ENCODE peak calls at places on chromosome 11, in eight cellular contexts. Q is GM23338, V is spleen, D is stomach, E is HCT116, Y is prostate gland, J is breast epithelium, A is vagina. T is an unnamed sample. For H3K4me1, the result is how much of the 10 kb centered on the place peaks cover.

GRCh38 chr11:105673089-105673488 is 63.2 kb downstream of the GRIA4 start:
- DNase-seq in Q (peak), V (no peak), D (no peak), E (no peak), Y (peak), J (no peak), A (no peak), T (no peak)

GRCh38 chr11:44709281-44709562 is 17.5 kb upstream of the TSPAN18 start:
- DNase-seq in Q (no peak), V (peak), D (no peak), E (peak), Y (no peak), J (no peak), A (no peak), T (no peak)

GRCh38 chr11:47857485-47858168 is 9.5 kb upstream of the NUP160 start:
- DNase-seq in Q (no peak), V (no peak), D (no peak), E (no peak), Y (no peak), J (no peak), A (no peak), T (no peak)

GRCh38 chr11:2762031-2762380 is 62.2 kb upstream of the KCNQ1OT1 start:
- DNase-seq in Q (no peak), V (no peak), D (no peak), E (no peak), Y (no peak), J (no peak), A (peak), T (no peak)

GRCh38 chr11:117424781-117425180 is 97.1 kb downstream of the CEP164 start:
- DNase-seq in Q (no peak), V (peak), D (no peak), E (no peak), Y (no peak), J (no peak), A (no peak), T (no peak)

GRCh38 chr11:70873736-70874412 is 378.5 kb downstream of the SHANK2 start:
- DNase-seq in Q (no peak), V (no peak), D (no peak), E (no peak), Y (no peak), J (no peak), A (no peak), T (no peak)

GRCh38 chr11:72352859-72353551 is 81.3 kb downstream of the CLPB start:
- DNase-seq in Q (peak), V (no peak), D (no peak), E (no peak), Y (peak), J (no peak), A (no peak), T (no peak)

GRCh38 chr11:114366331-114367243 is 33.7 kb downstream of the C11orf71 start:
- DNase-seq in Q (no peak), V (no peak), D (no peak), E (no peak), Y (no peak), J (no peak), A (no peak), T (no peak)

GRCh38 chr11:121048464-121049233 is 24.7 kb downstream of the TBCEL start:
- DNase-seq in Q (no peak), V (no peak), D (no peak), E (no peak), Y (no peak), J (no peak), A (no peak), T (no peak)

GRCh38 chr11:95505927-95506426 is 275.0 kb upstream of the SESN3 start:
- DNase-seq in Q (no peak), V (no peak), D (no peak), E (no peak), Y (no peak), J (no peak), A (no peak), T (no peak)

GRCh38 chr11:14015711-14016110 is 53.2 kb downstream of the SPON1 start:
- DNase-seq in Q (peak), V (no peak), D (no peak), E (peak), Y (no peak), J (no peak), A (no peak), T (no peak)

GRCh38 chr11:9838229-9838628 is 174.4 kb downstream of the SWAP70 start:
- DNase-seq in Q (no peak), V (no peak), D (no peak), E (no peak), Y (no peak), J (no peak), A (no peak), T (no peak)

GRCh38 chr11:31779268-31779879 is 31.7 kb downstream of the PAX6 start:
- DNase-seq in Q (no peak), V (no peak), D (no peak), E (no peak), Y (no peak), J (no peak), A (no peak), T (no peak)

GRCh38 chr11:95512682-95513081 is 276.9 kb downstream of the FAM76B start:
- DNase-seq in Q (no peak), V (no peak), D (no peak), E (no peak), Y (peak), J (no peak), A (no peak), T (peak)

GRCh38 chr11:6618117-6619020 is 853 bp downstream of the TPP1 start:
- DNase-seq in Q (no peak), V (peak), D (peak), E (no peak), Y (peak), J (no peak), A (no peak), T (peak)

GRCh38 chr11:8720868-8721739 is 38.5 kb downstream of the RPL27A start:
- DNase-seq in Q (peak), V (no peak), D (peak), E (peak), Y (peak), J (no peak), A (no peak), T (peak)

GRCh38 chr11:76803811-76804600 is 20.9 kb downstream of the TSKU start:
- DNase-seq in Q (no peak), V (peak), D (no peak), E (no peak), Y (no peak), J (no peak), A (no peak), T (no peak)

GRCh38 chr11:110450246-110450645 is 20.5 kb downstream of the FDX1 start:
- DNase-seq in Q (no peak), V (no peak), D (no peak), E (no peak), Y (no peak), J (no peak), A (no peak), T (no peak)

GRCh38 chr11:66268210-66268952 is at the start of gene RAB1B:
- DNase-seq in Q (peak), V (peak), D (peak), E (peak), Y (peak), J (peak), A (peak), T (peak)

GRCh38 chr11:130128626-130129025 is 31.0 kb upstream of the ST14 start:
- DNase-seq in Q (no peak), V (no peak), D (no peak), E (no peak), Y (no peak), J (no peak), A (no peak), T (no peak)

GRCh38 chr11:109309153-109309552 is 112.8 kb upstream of the C11orf87 start:
- DNase-seq in Q (no peak), V (no peak), D (no peak), E (no peak), Y (no peak), J (no peak), A (no peak), T (no peak)

GRCh38 chr11:119752324-119752723 is 23.3 kb upstream of the NECTIN1 start:
- DNase-seq in Q (no peak), V (peak), D (no peak), E (no peak), Y (no peak), J (peak), A (no peak), T (no peak)

GRCh38 chr11:17183836-17184235 is 23.9 kb downstream of the PIK3C2A start:
- DNase-seq in Q (no peak), V (no peak), D (no peak), E (no peak), Y (no peak), J (no peak), A (no peak), T (no peak)

GRCh38 chr11:17185938-17186337 is 21.8 kb downstream of the PIK3C2A start:
- DNase-seq in Q (no peak), V (no peak), D (no peak), E (no peak), Y (no peak), J (no peak), A (no peak), T (no peak)

GRCh38 chr11:17184882-17185587 is 22.8 kb downstream of the PIK3C2A start:
- DNase-seq in Q (no peak), V (no peak), D (no peak), E (no peak), Y (no peak), J (no peak), A (no peak), T (no peak)

GRCh38 chr11:17188675-17189074 is 19.1 kb downstream of the PIK3C2A start:
- DNase-seq in Q (peak), V (no peak), D (no peak), E (no peak), Y (no peak), J (no peak), A (no peak), T (no peak)

GRCh38 chr11:17186932-17187692 is 20.7 kb downstream of the PIK3C2A start:
- DNase-seq in Q (no peak), V (no peak), D (no peak), E (no peak), Y (no peak), J (no peak), A (no peak), T (no peak)
- H3K4me1 ChIP-seq in Q (under half), V (under half), D (under half), E (under half), Y (under half), J (under half), A (under half), T (under half)

GRCh38 chr11:864928-865327 is 22.3 kb downstream of the TSPAN4 start:
- DNase-seq in Q (no peak), V (no peak), D (no peak), E (no peak), Y (no peak), J (no peak), A (no peak), T (no peak)

GRCh38 chr11:867856-868358 is 25.3 kb downstream of the TSPAN4 start:
- DNase-seq in Q (no peak), V (no peak), D (no peak), E (no peak), Y (no peak), J (no peak), A (no peak), T (no peak)

GRCh38 chr11:868394-868793 is 25.7 kb downstream of the TSPAN4 start:
- DNase-seq in Q (no peak), V (no peak), D (no peak), E (no peak), Y (no peak), J (no peak), A (no peak), T (no peak)

GRCh38 chr11:865512-866430 is 23.1 kb downstream of the TSPAN4 start:
- DNase-seq in Q (no peak), V (no peak), D (no peak), E (no peak), Y (no peak), J (no peak), A (no peak), T (no peak)

GRCh38 chr11:866481-866880 is 23.8 kb downstream of the TSPAN4 start:
- DNase-seq in Q (no peak), V (no peak), D (no peak), E (no peak), Y (no peak), J (no peak), A (no peak), T (no peak)
- TF ChIP-seq POLR2AphosphoS5 in Q (no peak), V (peak), D (no peak), E (no peak), Y (no peak), J (no peak), A (no peak), T (no peak)

GRCh38 chr11:34565417-34566208 is 52.0 kb upstream of the ELF5 start:
- DNase-seq in Q (peak), V (no peak), D (no peak), E (peak), Y (no peak), J (no peak), A (no peak), T (no peak)

GRCh38 chr11:34566736-34567135 is 53.1 kb upstream of the ELF5 start:
- DNase-seq in Q (no peak), V (no peak), D (no peak), E (no peak), Y (no peak), J (no peak), A (no peak), T (no peak)

GRCh38 chr11:34564406-34564805 is 50.8 kb upstream of the ELF5 start:
- DNase-seq in Q (peak), V (no peak), D (no peak), E (peak), Y (no peak), J (no peak), A (no peak), T (no peak)

GRCh38 chr11:34566209-34566551 is 52.6 kb upstream of the ELF5 start:
- DNase-seq in Q (no peak), V (no peak), D (no peak), E (no peak), Y (no peak), J (no peak), A (no peak), T (no peak)

DNA sequence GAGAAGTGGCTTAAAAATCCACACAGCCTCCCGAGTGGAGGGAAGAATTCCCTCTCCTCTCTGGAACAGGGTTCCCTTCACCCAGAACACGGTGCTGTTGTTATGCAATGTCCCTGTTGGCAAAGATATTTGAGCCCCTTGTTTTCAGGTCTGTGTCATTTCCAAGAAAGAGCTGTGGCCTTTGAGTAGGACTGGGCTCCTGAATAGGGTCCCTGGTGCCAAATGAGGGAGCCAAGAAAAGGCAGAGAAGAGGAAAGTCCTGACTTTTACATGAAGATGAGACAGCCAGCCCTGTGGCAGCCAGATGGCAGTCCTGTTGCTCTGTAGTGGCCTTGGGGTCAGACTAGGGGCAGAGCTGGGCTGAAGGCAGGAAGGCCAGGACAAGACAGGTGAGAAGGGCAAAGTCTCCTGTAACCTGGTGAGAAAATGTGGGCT is 51.2 kb upstream of the ELF5 start:
- DNase-seq in Q (peak), V (no peak), D (no peak), E (no peak), Y (peak), J (no peak), A (no peak), T (no peak)
- H3K27ac ChIP-seq in Q (peak), V (no peak), D (no peak), E (no peak), Y (no peak), J (peak), A (no peak), T (no peak)

DNA sequence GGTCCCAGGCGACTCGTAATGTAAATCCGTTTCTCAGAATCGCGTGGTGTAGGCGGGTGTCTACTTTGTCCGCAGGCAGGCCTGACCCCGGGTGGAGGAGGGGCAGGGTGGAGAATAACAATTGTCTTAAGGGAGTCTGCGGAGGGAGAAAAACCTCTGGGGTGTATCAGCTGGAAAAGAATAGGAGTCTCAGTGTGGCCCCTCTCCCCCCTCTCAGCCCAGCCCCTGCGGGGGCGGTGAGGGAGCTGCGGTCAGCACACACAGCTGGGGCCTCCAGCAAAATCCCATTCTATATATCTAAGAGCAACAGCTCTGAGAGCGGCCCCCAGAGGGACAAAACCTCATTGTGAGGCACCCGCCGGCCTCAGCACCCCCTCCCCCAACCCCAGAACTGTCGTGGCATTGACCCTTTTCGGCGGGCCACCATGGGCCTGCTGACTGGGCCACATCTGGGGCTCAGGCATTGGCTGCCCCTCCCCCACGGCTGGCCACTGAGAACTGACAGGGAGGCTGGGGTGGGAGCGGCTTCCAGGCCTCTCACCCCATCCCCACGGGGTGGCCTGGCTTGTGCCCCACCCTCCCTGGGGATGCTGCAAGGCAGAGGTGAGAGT is 2.7 kb upstream of the MYRF start:
- DNase-seq in Q (peak), V (no peak), D (no peak), E (no peak), Y (no peak), J (no peak), A (no peak), T (no peak)
- H3K4me1 ChIP-seq in Q (under half), V (under half), D (under half), E (under half), Y (under half), J (under half), A (under half), T (under half)

GRCh38 chr11:64801591-64802369 is 1.2 kb downstream of the MAP4K2 start:
- DNase-seq in Q (no peak), V (peak), D (no peak), E (no peak), Y (no peak), J (no peak), A (no peak), T (no peak)
- TF ChIP-seq POLR2AphosphoS5 in Q (no peak), V (peak), D (no peak), E (no peak), Y (no peak), J (no peak), A (no peak), T (no peak)

GRCh38 chr11:128457874-128458273 is 129.5 kb downstream of the ETS1 start:
- DNase-seq in Q (no peak), V (no peak), D (no peak), E (no peak), Y (no peak), J (no peak), A (no peak), T (no peak)
- H3K27ac ChIP-seq in Q (no peak), V (peak), D (peak), E (no peak), Y (no peak), J (peak), A (peak), T (peak)

DNA sequence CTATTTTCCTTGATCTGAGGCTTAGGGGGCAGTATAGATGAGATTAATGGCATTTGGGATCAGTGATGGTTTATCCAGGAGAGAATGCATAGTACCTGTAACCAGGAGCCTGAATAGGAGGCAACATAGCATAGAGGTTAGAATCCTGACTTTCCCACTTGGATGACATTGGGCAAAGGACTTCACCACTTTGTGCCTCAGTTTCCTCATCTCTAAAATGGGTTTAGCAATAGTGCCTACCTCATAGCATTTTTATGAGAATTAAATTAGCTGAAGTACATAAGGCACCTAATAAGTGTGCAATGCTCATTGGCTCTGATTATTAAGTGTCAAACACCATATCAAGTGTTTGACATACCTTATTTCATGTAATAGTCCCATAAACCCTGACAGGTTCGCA is 30.8 kb downstream of the CD44 start:
- DNase-seq in Q (no peak), V (no peak), D (no peak), E (no peak), Y (no peak), J (no peak), A (no peak), T (no peak)
- H3K4me1 ChIP-seq in Q (under half), V (half or more), D (under half), E (half or more), Y (under half), J (under half), A (half or more), T (half or more)

GRCh38 chr11:125079878-125080530 is 16.9 kb downstream of the SLC37A2 start:
- DNase-seq in Q (no peak), V (no peak), D (no peak), E (no peak), Y (no peak), J (no peak), A (no peak), T (no peak)

GRCh38 chr11:125078016-125078415 is 14.9 kb downstream of the SLC37A2 start:
- DNase-seq in Q (no peak), V (no peak), D (no peak), E (no peak), Y (no peak), J (no peak), A (no peak), T (no peak)

GRCh38 chr11:125078516-125079140 is 15.5 kb downstream of the SLC37A2 start:
- DNase-seq in Q (no peak), V (no peak), D (no peak), E (no peak), Y (no peak), J (no peak), A (no peak), T (no peak)

GRCh38 chr11:125080531-125080911 is 17.4 kb downstream of the SLC37A2 start:
- DNase-seq in Q (no peak), V (no peak), D (no peak), E (no peak), Y (no peak), J (no peak), A (no peak), T (no peak)

DNA sequence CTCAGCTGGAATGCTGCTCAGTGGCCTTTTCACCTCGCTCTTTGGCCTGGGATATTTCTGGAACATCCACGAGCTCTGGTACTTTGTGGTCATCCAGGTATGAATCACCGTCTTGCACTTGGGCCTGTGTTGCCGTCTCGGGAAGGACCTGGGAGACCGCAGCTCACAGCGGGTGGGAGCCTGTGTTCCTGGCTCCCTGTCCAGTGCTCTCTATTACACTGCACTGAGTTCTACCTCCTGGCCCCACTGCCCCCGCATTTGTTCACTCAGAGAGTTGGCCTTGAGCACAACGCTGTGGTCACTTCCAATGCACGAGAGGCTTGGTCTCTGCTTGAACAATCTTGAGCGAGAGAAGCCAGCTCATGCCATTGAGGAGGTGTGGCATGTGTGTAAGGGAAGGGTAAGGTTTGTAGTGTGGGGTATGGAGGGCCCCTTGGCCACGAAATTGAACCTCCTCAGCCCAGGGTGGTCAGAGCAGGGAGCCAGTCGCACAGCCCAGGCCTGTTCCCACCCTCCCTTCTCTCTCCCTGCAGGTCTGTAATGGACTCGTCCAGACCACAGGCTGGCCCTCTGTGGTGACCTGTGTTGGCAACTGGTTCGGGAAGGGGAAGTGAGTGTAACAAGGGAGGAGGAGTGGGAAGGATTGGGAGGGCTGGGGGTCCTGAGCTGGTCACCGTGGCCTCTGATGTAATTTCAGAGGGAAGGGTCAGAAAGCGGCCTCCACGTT is 16.2 kb downstream of the SLC37A2 start:
- DNase-seq in Q (no peak), V (no peak), D (no peak), E (no peak), Y (no peak), J (no peak), A (no peak), T (no peak)
- TF ChIP-seq POLR2AphosphoS5 in Q (no peak), V (no peak), D (no peak), E (no peak), Y (no peak), J (no peak), A (no peak), T (no peak)